ENCODE peak calls at places on chromosome 13, in five cellular contexts. One of them, this sample, is unnamed.

GRCh38 chr13:80341771-80342271 is 895 bp upstream of the SPRY2 start:
- DNase-seq in Panc1: no peak
- DNase-seq in GM23338: peak; percentile 77
- DNase-seq in A549: no peak
- DNase-seq in K562: peak; percentile 8
- DNase-seq in this sample: no peak

GRCh38 chr13:90738881-90739280 is 608.6 kb upstream of the MIR17HG start:
- DNase-seq in Panc1: no peak
- DNase-seq in GM23338: no peak
- DNase-seq in A549: no peak
- DNase-seq in K562: no peak
- DNase-seq in this sample: no peak

GRCh38 chr13:55394470-55394869 is 1746.2 kb upstream of the PRR20A start:
- DNase-seq in Panc1: no peak
- DNase-seq in GM23338: no peak
- DNase-seq in A549: no peak
- DNase-seq in K562: no peak
- DNase-seq in this sample: no peak

GRCh38 chr13:23652909-23653726 is 82.9 kb downstream of the TNFRSF19 start:
- DNase-seq in Panc1: no peak
- DNase-seq in GM23338: no peak
- DNase-seq in A549: no peak
- DNase-seq in K562: no peak
- DNase-seq in this sample: no peak

GRCh38 chr13:105202384-105202783 is 1333.1 kb downstream of the EFNB2 start:
- DNase-seq in Panc1: no peak
- DNase-seq in GM23338: peak; percentile 78
- DNase-seq in A549: no peak
- DNase-seq in K562: no peak
- DNase-seq in this sample: no peak

GRCh38 chr13:21478881-21479808 is 20.0 kb upstream of the ZDHHC20 start:
- DNase-seq in Panc1: peak; percentile 27
- DNase-seq in GM23338: peak; percentile 87
- DNase-seq in A549: no peak
- DNase-seq in K562: peak; percentile 17
- DNase-seq in this sample: no peak

GRCh38 chr13:84651288-84651687 is 769.0 kb upstream of the SLITRK1 start:
- DNase-seq in Panc1: no peak
- DNase-seq in GM23338: no peak
- DNase-seq in A549: no peak
- DNase-seq in K562: no peak
- DNase-seq in this sample: no peak

GRCh38 chr13:102097708-102098107 is 304.1 kb downstream of the FGF14 start:
- DNase-seq in Panc1: no peak
- DNase-seq in GM23338: no peak
- DNase-seq in A549: no peak
- DNase-seq in K562: no peak
- DNase-seq in this sample: no peak

GRCh38 chr13:77919351-77920294 is 992 bp upstream of the EDNRB start:
- DNase-seq in Panc1: no peak
- DNase-seq in GM23338: peak; percentile 69
- DNase-seq in A549: peak; percentile 5
- DNase-seq in K562: no peak
- DNase-seq in this sample: peak; percentile 18
- TF ChIP-seq REST in Panc1: no peak
- TF ChIP-seq REST in GM23338: no peak
- TF ChIP-seq REST in A549: no peak
- TF ChIP-seq REST in K562: no peak
- TF ChIP-seq REST in this sample: no peak

DNA sequence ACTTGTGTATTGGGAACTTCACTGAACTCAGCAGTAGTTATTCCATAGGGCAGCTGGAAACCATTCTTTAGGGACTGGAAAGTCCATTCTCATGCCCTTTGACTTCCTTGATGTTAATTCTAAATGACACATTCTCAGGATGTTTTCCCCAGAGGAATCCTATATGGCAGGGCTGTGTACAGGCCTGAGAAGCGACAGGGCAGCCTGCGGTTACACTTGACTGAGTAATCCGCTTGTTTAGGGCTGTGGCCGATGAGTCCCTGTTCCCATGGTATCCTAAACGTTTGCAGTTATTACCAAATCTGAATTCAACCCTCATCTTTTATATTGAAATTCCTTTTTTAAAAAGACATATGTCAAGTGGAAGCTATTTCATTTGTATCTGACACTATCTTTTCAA is 83.5 kb downstream of the COL4A2 start:
- DNase-seq in Panc1: no peak
- DNase-seq in GM23338: no peak
- DNase-seq in A549: no peak
- DNase-seq in K562: no peak
- DNase-seq in this sample: no peak
- H3K27ac ChIP-seq in Panc1: no peak overlapping the region
- H3K27ac ChIP-seq in GM23338: no peak overlapping the region
- H3K27ac ChIP-seq in A549: no peak overlapping the region
- H3K27ac ChIP-seq in K562: no peak overlapping the region
- H3K27ac ChIP-seq in this sample: no peak overlapping the region

GRCh38 chr13:109867766-109868165 is 81.4 kb upstream of the IRS2 start:
- DNase-seq in Panc1: no peak
- DNase-seq in GM23338: no peak
- DNase-seq in A549: no peak
- DNase-seq in K562: no peak
- DNase-seq in this sample: no peak

GRCh38 chr13:109871018-109871370 is 84.6 kb upstream of the IRS2 start:
- DNase-seq in Panc1: no peak
- DNase-seq in GM23338: no peak
- DNase-seq in A549: no peak
- DNase-seq in K562: no peak
- DNase-seq in this sample: no peak

GRCh38 chr13:109868583-109869311 is 82.4 kb upstream of the IRS2 start:
- DNase-seq in Panc1: no peak
- DNase-seq in GM23338: no peak
- DNase-seq in A549: peak; percentile 28
- DNase-seq in K562: no peak
- DNase-seq in this sample: no peak

GRCh38 chr13:109870281-109871017 is 84.1 kb upstream of the IRS2 start:
- DNase-seq in Panc1: no peak
- DNase-seq in GM23338: no peak
- DNase-seq in A549: no peak
- DNase-seq in K562: no peak
- DNase-seq in this sample: no peak

DNA sequence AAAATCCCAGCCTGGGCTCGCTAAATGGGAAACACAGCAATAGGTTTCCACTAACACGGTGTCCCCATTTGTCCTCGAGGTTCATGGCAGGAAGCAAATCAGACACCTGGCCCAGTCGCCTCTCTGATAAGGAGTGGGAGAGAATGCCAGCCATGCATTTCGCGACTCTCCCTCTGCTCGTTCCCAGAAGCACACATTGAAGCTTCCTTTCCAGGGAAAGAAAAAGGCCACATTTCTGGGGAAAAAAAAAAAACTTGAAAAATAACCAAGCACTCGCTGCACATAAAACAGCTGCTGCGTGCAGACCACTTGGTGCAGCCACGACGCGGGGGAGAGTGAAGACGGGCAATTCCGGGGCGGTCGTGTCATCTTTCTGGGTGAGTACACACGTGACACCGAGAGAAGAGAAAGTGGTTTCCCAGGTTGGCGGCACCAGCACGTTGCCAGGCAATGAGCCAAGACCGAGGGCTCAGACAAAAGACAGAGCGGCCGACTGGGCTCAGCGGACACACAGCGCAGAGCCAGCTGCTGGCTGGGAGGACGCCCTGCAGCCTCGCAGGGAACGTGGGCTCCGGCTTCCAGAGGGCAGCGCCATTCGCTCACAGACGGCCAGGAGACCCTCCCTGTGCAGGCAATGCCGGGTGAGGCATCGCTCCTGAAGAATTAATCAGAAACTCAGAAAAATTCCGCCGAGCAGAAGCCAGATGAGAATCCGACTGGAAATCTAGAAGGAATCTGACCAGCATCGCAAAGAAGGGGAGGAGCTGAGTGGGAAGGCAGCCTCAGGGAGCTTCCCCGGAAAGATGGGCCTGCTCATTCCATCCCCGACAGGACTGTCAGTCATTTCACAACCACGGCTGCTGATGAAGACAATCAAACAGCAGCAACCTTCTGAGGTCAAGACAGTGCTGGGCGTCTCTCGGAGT is 83.2 kb upstream of the IRS2 start:
- DNase-seq in Panc1: no peak
- DNase-seq in GM23338: peak; percentile 28
- DNase-seq in A549: peak; percentile 70
- DNase-seq in K562: peak; percentile 15
- DNase-seq in this sample: peak; percentile 48
- H3K4me3 ChIP-seq in Panc1: peak overlapping the region; percentile 37
- H3K4me3 ChIP-seq in GM23338: no peak overlapping the region
- H3K4me3 ChIP-seq in A549: peak overlapping the region; percentile 53
- H3K4me3 ChIP-seq in K562: peak overlapping the region; percentile 9
- H3K4me3 ChIP-seq in this sample: no peak overlapping the region

GRCh38 chr13:41563501-41564001 is 106.2 kb downstream of the RGCC start:
- DNase-seq in Panc1: no peak
- DNase-seq in GM23338: no peak
- DNase-seq in A549: no peak
- DNase-seq in K562: no peak
- DNase-seq in this sample: no peak
- TF ChIP-seq REST in Panc1: no peak
- TF ChIP-seq REST in GM23338: no peak
- TF ChIP-seq REST in A549: no peak
- TF ChIP-seq REST in K562: no peak
- TF ChIP-seq REST in this sample: no peak

GRCh38 chr13:33227927-33228644 is 57.5 kb downstream of the STARD13 start:
- DNase-seq in Panc1: no peak
- DNase-seq in GM23338: no peak
- DNase-seq in A549: no peak
- DNase-seq in K562: no peak
- DNase-seq in this sample: no peak

GRCh38 chr13:33231339-33231738 is 54.2 kb downstream of the STARD13 start:
- DNase-seq in Panc1: no peak
- DNase-seq in GM23338: no peak
- DNase-seq in A549: no peak
- DNase-seq in K562: no peak
- DNase-seq in this sample: no peak

GRCh38 chr13:33228645-33229445 is 56.7 kb downstream of the STARD13 start:
- DNase-seq in Panc1: no peak
- DNase-seq in GM23338: peak; percentile 73
- DNase-seq in A549: peak; percentile 28
- DNase-seq in K562: peak; percentile 34
- DNase-seq in this sample: peak; percentile 24

GRCh38 chr13:33229446-33230177 is 55.9 kb downstream of the STARD13 start:
- DNase-seq in Panc1: no peak
- DNase-seq in GM23338: no peak
- DNase-seq in A549: no peak
- DNase-seq in K562: no peak
- DNase-seq in this sample: no peak

DNA sequence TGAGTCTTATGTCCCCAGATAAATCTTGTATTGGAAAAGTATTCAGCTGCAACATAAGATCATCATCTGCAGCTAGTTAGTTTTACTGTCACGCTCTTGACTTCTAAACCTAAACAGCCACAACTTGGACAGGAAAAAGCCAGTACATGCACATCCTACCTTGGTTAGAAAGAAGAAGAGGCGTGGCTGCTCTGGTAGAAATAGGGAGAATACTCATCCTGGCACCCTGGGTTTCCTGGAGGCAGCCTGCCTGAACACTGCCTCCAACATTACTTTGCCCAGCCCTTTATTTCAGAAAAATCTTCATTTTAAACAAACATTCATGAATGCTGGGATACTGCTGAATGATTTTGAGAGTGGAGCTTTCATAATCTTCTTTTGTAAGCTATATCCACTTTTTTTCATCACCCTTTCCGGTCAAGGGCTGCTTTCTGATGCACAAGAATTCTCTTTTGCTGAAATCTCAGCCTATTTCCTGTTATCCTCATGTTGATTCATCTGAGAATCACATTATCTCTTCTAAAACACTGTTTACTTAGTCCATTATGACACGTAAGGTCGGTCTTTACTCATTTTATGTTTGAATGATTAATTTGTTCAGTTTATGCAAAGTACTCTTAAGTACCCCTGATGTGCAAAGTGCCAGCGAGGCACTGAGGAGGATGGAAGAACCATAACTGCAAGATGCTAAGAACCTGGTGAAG is 55.2 kb downstream of the STARD13 start:
- DNase-seq in Panc1: no peak
- DNase-seq in GM23338: no peak
- DNase-seq in A549: no peak
- DNase-seq in K562: no peak
- DNase-seq in this sample: no peak
- H3K27ac ChIP-seq in Panc1: no peak overlapping the region
- H3K27ac ChIP-seq in GM23338: no peak overlapping the region
- H3K27ac ChIP-seq in A549: peak overlapping the region; percentile 50
- H3K27ac ChIP-seq in K562: no peak overlapping the region
- H3K27ac ChIP-seq in this sample: no peak overlapping the region

DNA sequence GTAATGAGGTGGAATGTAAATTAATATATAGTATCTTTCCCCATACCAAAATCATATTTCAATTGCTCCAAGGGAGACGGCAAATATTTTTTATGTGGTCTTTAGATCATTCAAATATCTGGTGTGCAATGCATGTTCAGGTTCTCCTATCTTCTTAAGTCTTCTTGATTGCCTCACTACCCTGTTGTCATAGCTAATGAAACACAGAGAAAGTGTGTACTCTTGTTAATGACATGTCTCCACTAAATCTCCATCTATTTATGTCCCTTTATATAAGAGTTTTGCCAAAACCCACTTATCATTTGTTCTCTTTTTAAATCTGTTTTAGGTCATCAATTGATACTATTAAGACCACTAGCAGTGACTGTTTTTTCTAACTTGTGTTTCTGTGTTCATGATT is 6.6 kb downstream of the STARD13 start:
- DNase-seq in Panc1: no peak
- DNase-seq in GM23338: no peak
- DNase-seq in A549: no peak
- DNase-seq in K562: no peak
- DNase-seq in this sample: no peak
- H3K4me3 ChIP-seq in Panc1: no peak overlapping the region
- H3K4me3 ChIP-seq in GM23338: no peak overlapping the region
- H3K4me3 ChIP-seq in A549: no peak overlapping the region
- H3K4me3 ChIP-seq in K562: no peak overlapping the region
- H3K4me3 ChIP-seq in this sample: no peak overlapping the region

GRCh38 chr13:46386996-46387851 is at the start of gene RUBCNL:
- DNase-seq in Panc1: no peak
- DNase-seq in GM23338: peak; percentile 74
- DNase-seq in A549: no peak
- DNase-seq in K562: no peak
- DNase-seq in this sample: no peak
- TF ChIP-seq REST in Panc1: no peak
- TF ChIP-seq REST in GM23338: peak; percentile 15
- TF ChIP-seq REST in A549: no peak
- TF ChIP-seq REST in K562: no peak
- TF ChIP-seq REST in this sample: peak; percentile 14

DNA sequence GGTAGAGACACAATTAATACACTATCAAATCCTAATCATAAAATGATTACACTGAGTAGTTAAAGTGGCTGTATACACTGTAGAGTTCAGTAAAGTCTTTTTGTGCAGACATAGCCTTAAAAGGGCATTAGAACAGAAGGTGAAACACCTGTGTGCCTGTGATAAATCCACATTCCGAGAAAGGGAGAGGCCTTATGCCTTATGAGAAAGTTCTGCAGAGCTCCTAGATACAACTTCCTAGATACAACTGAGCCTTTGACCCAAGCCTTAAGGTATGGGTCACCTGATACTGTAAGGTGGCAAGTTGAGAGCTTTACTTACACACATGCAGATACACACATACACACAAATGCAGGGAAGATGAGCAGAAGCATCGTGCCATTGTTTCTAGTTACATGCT is 6.3 kb downstream of the SERP2 start:
- DNase-seq in Panc1: no peak
- DNase-seq in GM23338: no peak
- DNase-seq in A549: no peak
- DNase-seq in K562: no peak
- DNase-seq in this sample: no peak
- H3K27ac ChIP-seq in Panc1: no peak overlapping the region
- H3K27ac ChIP-seq in GM23338: no peak overlapping the region
- H3K27ac ChIP-seq in A549: no peak overlapping the region
- H3K27ac ChIP-seq in K562: no peak overlapping the region
- H3K27ac ChIP-seq in this sample: no peak overlapping the region